ENCODE peak calls at places on chromosomes 13 and 19, in four cellular contexts. I is GM23338, F is neural progenitor cell, E is endothelial cell of umbilical vein. B is an unnamed sample.

GRCh38 chr13:101520672-101521071 is 68.2 kb downstream of the ITGBL1 start:
- DNase-seq in E (peak), F (peak), I (no peak), B (no peak)

GRCh38 chr19:38478273-38478971 is 44.9 kb downstream of the RYR1 start:
- DNase-seq in E (no peak), I (peak), F (peak), B (no peak)

GRCh38 chr13:113623491-113624234 is 34.3 kb downstream of the ATP4B start:
- DNase-seq in I (no peak), F (no peak), E (no peak), B (no peak)

GRCh38 chr13:111338841-111339240 is 18.4 kb downstream of the TEX29 start:
- DNase-seq in F (no peak), E (no peak), I (no peak), B (no peak)

GRCh38 chr13:41825691-41826090 is 135.2 kb downstream of the VWA8 start:
- DNase-seq in E (no peak), I (no peak), F (no peak), B (no peak)

GRCh38 chr19:48877900-48878218 is 5.6 kb downstream of the PPP1R15A start:
- DNase-seq in E (peak), I (no peak), F (no peak), B (no peak)

GRCh38 chr13:94921181-94921580 is 208.8 kb upstream of the SOX21 start:
- DNase-seq in E (no peak), F (peak), I (peak), B (no peak)

GRCh38 chr13:60753641-60754040 is 356.6 kb downstream of the TDRD3 start:
- DNase-seq in E (no peak), F (no peak), I (no peak), B (no peak)

GRCh38 chr13:114027826-114028225 is 54.0 kb upstream of the C13orf46 start:
- DNase-seq in I (no peak), F (no peak), E (no peak), B (no peak)

GRCh38 chr13:68064371-68064770 is 834.2 kb upstream of the PCDH9 start:
- DNase-seq in F (no peak), I (no peak), E (peak), B (no peak)

GRCh38 chr19:35039881-35040456 is 1.6 kb upstream of the HPN start:
- DNase-seq in F (no peak), E (no peak), I (peak), B (no peak)

GRCh38 chr13:39226359-39226758 is 188.1 kb downstream of the NHLRC3 start:
- DNase-seq in E (no peak), F (no peak), I (peak), B (no peak)

GRCh38 chr13:103772576-103772975 is 706.4 kb upstream of the SLC10A2 start:
- DNase-seq in F (no peak), I (peak), E (no peak), B (no peak)

GRCh38 chr19:55626350-55626749 is 2.0 kb upstream of the ZNF784 start:
- DNase-seq in F (no peak), E (no peak), I (no peak), B (no peak)

GRCh38 chr13:105465251-105465650 is 1070.2 kb downstream of the EFNB2 start:
- DNase-seq in I (no peak), F (no peak), E (no peak), B (peak)

DNA sequence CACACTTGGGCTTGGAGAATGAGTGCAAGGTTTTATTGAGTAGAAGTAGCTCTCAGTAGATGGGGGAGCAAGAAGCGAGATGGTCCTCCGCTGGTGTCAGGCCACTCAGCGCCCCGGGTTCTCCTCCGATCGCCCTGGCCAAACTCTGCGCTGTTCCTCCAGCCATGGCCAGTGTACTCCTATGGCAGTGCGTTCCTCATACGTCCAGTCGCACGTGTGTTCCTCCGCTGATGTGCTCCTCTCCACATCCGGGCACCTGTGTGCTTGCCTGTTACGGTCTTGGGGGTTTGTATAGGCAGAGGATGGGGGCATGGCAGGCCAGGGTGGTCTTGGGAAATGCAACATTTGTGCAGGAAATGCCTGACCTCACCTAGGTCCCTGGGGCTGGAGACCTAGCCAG is 1899.4 kb downstream of the PCDH9 start:
- DNase-seq in I (no peak), F (no peak), E (no peak), B (no peak)
- TF ChIP-seq EZH2 in I (no peak), F (no peak), E (no peak), B (no peak)

DNA sequence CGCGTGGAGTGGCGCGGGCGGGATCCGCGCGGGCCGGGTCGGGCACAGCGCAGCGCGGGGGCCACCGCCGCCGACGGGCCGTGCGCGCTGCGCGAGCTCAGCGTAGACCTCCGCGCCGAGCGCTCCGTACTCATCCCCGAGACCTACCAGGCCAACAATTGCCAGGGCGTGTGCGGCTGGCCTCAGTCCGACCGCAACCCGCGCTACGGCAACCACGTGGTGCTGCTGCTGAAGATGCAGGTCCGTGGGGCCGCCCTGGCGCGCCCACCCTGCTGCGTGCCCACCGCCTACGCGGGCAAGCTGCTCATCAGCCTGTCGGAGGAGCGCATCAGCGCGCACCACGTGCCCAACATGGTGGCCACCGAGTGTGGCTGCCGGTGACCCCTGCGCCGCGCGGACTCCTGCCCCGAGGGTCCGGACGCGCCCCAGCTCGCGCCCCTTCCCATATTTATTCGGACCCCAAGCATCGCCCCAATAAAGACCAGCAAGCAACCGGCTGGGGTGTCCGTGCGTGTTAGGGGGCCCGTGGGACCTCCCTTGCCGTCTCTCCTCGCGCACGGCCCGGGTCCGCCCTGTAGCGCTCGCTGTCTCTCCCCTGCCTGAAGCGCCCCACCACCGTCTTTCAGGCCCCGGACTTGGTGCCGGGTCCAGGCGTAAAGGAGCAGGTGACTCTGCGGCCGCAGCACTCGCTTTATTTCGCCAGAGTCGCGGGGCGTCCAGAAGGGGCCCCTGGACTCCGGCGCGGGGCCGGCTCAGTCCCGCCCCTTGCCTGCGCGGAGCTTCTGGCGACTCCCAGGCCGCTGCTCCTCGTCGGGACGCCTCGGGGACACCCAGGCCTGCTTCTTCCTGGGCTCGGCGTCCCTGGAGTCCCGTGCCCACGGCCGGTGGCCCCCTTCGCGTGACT is 2.7 kb downstream of the AMH start:
- DNase-seq in F (no peak), I (peak), E (no peak), B (no peak)
- TF ChIP-seq EZH2 in F (no peak), I (no peak), E (peak), B (peak)

GRCh38 chr13:24234200-24234915 is 73.8 kb downstream of the SPATA13 start:
- DNase-seq in I (no peak), E (no peak), F (no peak), B (no peak)

GRCh38 chr13:24232037-24232436 is 71.5 kb downstream of the SPATA13 start:
- DNase-seq in I (no peak), F (no peak), E (no peak), B (no peak)

GRCh38 chr13:24230428-24231072 is 70.0 kb downstream of the SPATA13 start:
- DNase-seq in I (no peak), E (no peak), F (no peak), B (no peak)

GRCh38 chr13:24232474-24232873 is 72.0 kb downstream of the SPATA13 start:
- DNase-seq in F (no peak), I (peak), E (no peak), B (no peak)

GRCh38 chr13:24233351-24233901 is 72.9 kb downstream of the SPATA13 start:
- DNase-seq in E (peak), I (peak), F (peak), B (no peak)
- TF ChIP-seq EZH2 in E (no peak), I (no peak), F (no peak), B (no peak)

GRCh38 chr19:13024126-13024957 is 29.1 kb downstream of the NFIX start:
- DNase-seq in E (peak), I (no peak), F (peak), B (no peak)
- TF ChIP-seq EZH2 in E (no peak), I (peak), F (peak), B (no peak)

B was measured in keratinocyte.